ENCODE peak calls at places on chromosomes 13 and 19, in six cellular contexts. O is tibial artery, S is prostate gland, W is gastrocnemius medialis, G is fibroblast of lung, X is Panc1. U is an unnamed sample.

GRCh38 chr19:41821003-41821735 is 23.3 kb downstream of the LYPD4 start:
- DNase-seq in O (no peak), S (peak; percentile 41), W (no peak), G (peak; percentile 15), X (peak; percentile 18), U (peak; percentile 60)

GRCh38 chr19:56955637-56956216 is 115.2 kb upstream of the PEG3 start:
- DNase-seq in O (no peak), S (no peak), W (no peak), G (no peak), X (no peak), U (no peak)

GRCh38 chr19:403221-404036 is 5.5 kb downstream of the C2CD4C start:
- DNase-seq in O (no peak), S (no peak), W (no peak), G (no peak), X (no peak), U (no peak)

GRCh38 chr19:16265890-16266585 is 58.6 kb upstream of the KLF2 start:
- DNase-seq in O (no peak), S (no peak), W (no peak), G (no peak), X (no peak), U (no peak)

GRCh38 chr13:20136781-20137703 is 23.8 kb downstream of the GJA3 start:
- DNase-seq in O (no peak), S (no peak), W (no peak), G (peak; percentile 18), X (no peak), U (peak; percentile 68)

GRCh38 chr19:41860419-41861097 is 503 bp downstream of the RPS19 start:
- DNase-seq in O (no peak), S (no peak), W (no peak), G (peak; percentile 40), X (no peak), U (no peak)

GRCh38 chr13:41502676-41503075 is 45.3 kb downstream of the RGCC start:
- DNase-seq in O (no peak), S (no peak), W (no peak), G (no peak), X (no peak), U (no peak)

GRCh38 chr19:29665826-29666633 is 769 bp downstream of the PLEKHF1 start:
- DNase-seq in O (peak; percentile 93), S (no peak), W (peak; percentile 56), G (peak; percentile 80), X (no peak), U (peak; percentile 45)

GRCh38 chr13:98239156-98240076 is 62.3 kb upstream of the RNF113B start:
- DNase-seq in O (no peak), S (no peak), W (no peak), G (no peak), X (no peak), U (no peak)

GRCh38 chr13:93226623-93227279 is at the start of gene GPC6:
- DNase-seq in O (peak; percentile 78), S (peak; percentile 32), W (no peak), G (peak; percentile 96), X (no peak), U (peak; percentile 44)

GRCh38 chr13:41117859-41118258 is 14.7 kb downstream of the KBTBD6 start:
- DNase-seq in O (no peak), S (no peak), W (no peak), G (no peak), X (no peak), U (no peak)

GRCh38 chr13:39483326-39483725 is 119.7 kb downstream of the LHFPL6 start:
- DNase-seq in O (no peak), S (no peak), W (no peak), G (no peak), X (no peak), U (no peak)

GRCh38 chr13:91598655-91599054 is 200.2 kb downstream of the GPC5 start:
- DNase-seq in O (no peak), S (no peak), W (no peak), G (no peak), X (no peak), U (no peak)

GRCh38 chr13:111031531-111031961 is 83.6 kb upstream of the ARHGEF7 start:
- DNase-seq in O (peak; percentile 60), S (no peak), W (peak; percentile 80), G (peak; percentile 59), X (no peak), U (no peak)

DNA sequence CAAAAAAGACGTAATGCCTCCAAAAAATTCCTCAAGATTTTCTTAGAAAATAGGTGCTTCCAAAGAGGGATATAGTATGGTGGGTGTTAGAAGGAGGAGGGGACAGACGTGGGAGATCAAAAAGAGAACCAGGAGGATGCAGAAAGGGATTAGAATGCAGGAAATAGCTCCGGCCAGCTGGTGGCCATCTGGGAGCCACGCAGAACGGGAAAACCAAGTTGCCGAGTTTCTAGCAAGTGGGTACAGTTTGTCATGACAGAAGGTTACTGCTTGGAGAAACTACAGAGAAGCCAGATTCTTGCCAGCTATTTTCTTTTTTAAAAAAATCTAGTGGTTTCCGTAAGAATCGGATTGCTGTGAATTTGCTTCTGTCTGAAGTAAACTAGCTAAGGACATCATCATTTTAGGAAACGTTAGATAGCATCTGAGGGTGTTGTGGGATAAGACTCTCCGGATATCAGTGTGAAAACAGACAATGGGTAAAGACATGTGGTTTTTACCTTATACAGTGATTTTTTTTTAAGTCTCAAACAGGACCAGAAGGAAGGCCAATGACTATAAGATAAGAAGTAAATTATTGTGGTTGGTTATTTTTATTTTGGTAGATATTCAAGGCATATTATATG is 104.9 kb downstream of the HSPH1 start:
- DNase-seq in O (no peak), S (no peak), W (no peak), G (peak; percentile 47), X (no peak), U (no peak)
- TF ChIP-seq CTCF in O (no peak), S (no peak), W (no peak), G (peak; percentile 10), X (no peak), U (no peak)

DNA sequence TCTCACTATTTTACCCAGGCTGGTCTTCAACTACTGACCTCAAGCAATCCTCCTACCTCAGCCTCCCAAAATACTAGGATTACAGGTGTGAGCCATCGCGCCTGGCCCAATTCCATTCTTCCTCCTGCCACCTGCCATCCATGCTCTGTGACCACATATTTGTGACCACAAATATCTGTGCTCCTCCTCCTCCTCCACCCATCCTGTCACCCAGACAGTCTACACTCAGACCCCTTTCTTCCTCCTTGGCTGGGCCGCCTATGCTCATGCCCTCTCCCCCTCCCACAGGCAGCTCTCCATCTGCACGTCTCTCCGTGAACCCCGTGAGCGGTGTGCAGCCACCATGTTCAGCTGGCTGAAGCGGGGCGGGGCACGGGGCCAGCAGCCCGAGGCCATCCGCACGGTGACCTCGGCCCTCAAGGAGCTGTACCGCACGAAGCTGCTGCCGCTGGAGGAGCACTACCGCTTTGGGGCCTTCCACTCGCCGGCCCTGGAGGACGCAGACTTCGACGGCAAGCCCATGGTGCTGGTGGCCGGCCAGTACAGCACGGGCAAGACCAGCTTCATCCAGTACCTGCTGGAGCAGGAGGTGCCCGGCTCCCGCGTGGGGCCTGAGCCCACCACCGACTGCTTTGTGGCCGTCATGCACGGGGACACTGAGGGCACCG is 3.2 kb downstream of the EHD2 start:
- DNase-seq in O (no peak), S (no peak), W (no peak), G (no peak), X (no peak), U (no peak)
- H3K4me1 ChIP-seq in O (peaks cover 74% of the 10 kb centered on the region), S (no peaks in the 10 kb centered on the region), W (peaks cover 4% of the 10 kb centered on the region), G (peaks cover 33% of the 10 kb centered on the region), X (peaks cover 7% of the 10 kb centered on the region), U (no peaks in the 10 kb centered on the region)

DNA sequence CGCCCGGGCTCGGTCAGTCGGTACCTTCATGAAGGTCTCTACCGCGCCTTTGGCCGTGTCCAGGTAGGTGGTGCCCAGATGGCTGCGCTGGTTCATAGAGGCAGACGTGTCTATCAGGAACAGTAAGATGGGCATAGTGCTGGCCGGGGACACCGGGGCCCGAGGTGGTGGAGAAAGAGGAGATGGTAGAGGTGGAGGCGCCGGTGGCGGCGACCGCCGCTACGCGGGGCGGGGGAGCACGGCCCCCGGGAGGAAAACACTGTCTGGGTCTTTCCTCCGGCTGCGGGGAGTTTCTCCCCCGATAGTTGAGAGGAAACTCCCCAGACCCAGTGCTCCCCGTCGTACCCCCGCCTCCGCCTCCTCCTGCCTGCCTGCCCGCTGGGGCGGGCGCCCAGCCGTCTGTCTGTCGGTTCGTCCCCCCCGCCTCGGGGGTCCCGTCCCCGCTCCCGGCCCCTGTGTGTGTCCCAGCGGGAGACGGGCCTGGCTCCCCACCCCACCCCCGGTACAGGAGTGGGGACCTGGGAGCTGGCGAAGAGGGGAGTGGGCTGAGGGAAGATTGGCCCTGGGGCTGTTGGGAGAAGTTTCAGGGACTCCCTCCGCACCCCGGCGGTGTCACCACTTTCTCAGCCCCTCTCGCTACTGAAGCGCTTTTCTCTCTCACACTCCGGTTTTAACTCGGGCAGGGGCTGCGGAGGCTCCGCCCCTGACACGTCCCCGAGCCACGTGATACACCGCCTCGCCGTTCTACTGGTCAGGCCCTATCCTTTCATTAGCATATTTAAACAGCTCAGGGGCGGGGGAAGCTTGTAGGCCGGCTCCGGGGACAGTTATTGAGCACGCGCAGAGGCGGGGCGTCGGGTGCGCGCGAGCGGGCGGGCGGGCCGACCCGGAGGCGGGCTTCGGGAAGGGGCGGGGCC is at the start of gene INTS6:
- DNase-seq in O (peak; percentile 100), S (peak; percentile 100), W (peak; percentile 100), G (peak; percentile 100), X (peak; percentile 77), U (peak; percentile 99)
- TF ChIP-seq CTCF in O (no peak), S (no peak), W (no peak), G (no peak), X (no peak), U (no peak)

GRCh38 chr13:73989244-73989843 is 144.9 kb downstream of the KLF12 start:
- DNase-seq in O (no peak), S (no peak), W (no peak), G (no peak), X (no peak), U (peak; percentile 25)
- H3K4me1 ChIP-seq in O (no peaks in the 10 kb centered on the region), S (no peaks in the 10 kb centered on the region), W (peaks cover 7% of the 10 kb centered on the region), G (no peaks in the 10 kb centered on the region), X (no peaks in the 10 kb centered on the region), U (no peaks in the 10 kb centered on the region)

DNA sequence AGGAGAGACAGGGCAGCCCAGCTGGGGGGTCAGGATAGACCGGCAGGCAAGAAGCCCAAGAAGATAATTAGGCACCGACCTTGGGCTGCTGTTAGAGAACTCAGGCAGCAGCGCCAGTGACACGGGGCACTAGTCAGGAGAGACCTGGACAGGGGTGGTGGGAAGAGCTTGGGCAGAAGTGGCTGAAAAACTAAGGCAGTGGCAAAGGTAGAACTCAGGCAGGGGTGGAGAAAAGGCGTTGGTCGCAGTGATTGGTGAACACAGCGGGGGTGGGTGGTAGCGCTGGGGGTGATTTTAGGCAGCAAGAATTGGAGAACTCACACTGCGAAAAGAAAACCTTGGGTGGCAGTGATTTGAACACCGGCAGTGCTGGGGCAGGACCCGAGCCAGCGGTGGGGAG is 4.3 kb downstream of the CCER2 start:
- DNase-seq in O (no peak), S (no peak), W (no peak), G (no peak), X (no peak), U (no peak)
- TF ChIP-seq CTCF in O (no peak), S (no peak), W (no peak), G (no peak), X (no peak), U (no peak)

DNA sequence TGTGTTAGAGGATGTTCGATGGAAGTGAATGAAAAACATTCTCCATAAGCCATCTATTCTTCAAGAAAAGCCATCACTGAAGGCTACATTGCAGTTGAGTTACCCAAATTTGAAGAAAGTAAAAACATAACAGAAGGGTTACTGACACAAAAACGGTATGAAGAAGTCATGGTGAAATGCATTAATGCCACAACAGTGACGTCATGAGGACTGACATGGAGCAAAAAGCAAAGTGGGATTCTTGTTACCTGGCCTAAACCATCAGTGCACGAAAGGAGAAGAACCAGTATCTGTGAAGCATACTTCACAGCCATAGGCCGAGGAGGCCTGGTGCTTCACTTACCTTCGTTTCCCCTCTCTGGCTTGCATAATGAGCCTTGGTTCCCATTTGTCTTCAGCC is 58.7 kb downstream of the LRRC63 start:
- DNase-seq in O (no peak), S (no peak), W (no peak), G (no peak), X (no peak), U (no peak)
- H3K4me1 ChIP-seq in O (no peaks in the 10 kb centered on the region), S (no peaks in the 10 kb centered on the region), W (no peaks in the 10 kb centered on the region), G (no peaks in the 10 kb centered on the region), X (no peaks in the 10 kb centered on the region), U (no peaks in the 10 kb centered on the region)

U was measured in colonic mucosa.